ENCODE peak calls at places on chromosomes 13 and 19, in seven cellular contexts. C is fibroblast of pulmonary artery, M is body of pancreas, Y is AG10803, E is lower leg skin, R is cardiac muscle cell, W is DND-41. L is an unnamed sample.

GRCh38 chr19:42024622-42025111 is 30.6 kb upstream of the ATP1A3 start:
- DNase-seq in C (peak), M (peak), Y (peak), E (peak), R (peak), W (no peak), L (no peak)

GRCh38 chr19:4403005-4403761 is 743 bp downstream of the CHAF1A start:
- DNase-seq in C (no peak), M (no peak), Y (no peak), E (peak), R (no peak), W (peak), L (no peak)

GRCh38 chr19:18488403-18488723 is 33.5 kb downstream of the ELL start:
- DNase-seq in C (no peak), M (no peak), Y (peak), E (no peak), R (no peak), W (no peak), L (no peak)

GRCh38 chr13:98972627-98973026 is 5.2 kb downstream of the DOCK9 start:
- DNase-seq in C (peak), M (no peak), Y (peak), E (no peak), R (peak), W (no peak), L (no peak)

GRCh38 chr13:38350114-38350617 is 515 bp downstream of the UFM1 start:
- DNase-seq in C (peak), M (peak), Y (peak), E (peak), R (peak), W (peak), L (peak)

GRCh38 chr13:28531195-28531955 is 36.4 kb upstream of the FLT1 start:
- DNase-seq in C (peak), M (peak), Y (peak), E (no peak), R (peak), W (no peak), L (no peak)

GRCh38 chr13:75705395-75705794 is 69.3 kb downstream of the LMO7 start:
- DNase-seq in C (peak), M (no peak), Y (peak), E (no peak), R (peak), W (no peak), L (no peak)

GRCh38 chr13:72839831-72840426 is 58.0 kb downstream of the PIBF1 start:
- DNase-seq in C (peak), M (peak), Y (peak), E (no peak), R (peak), W (peak), L (peak)

GRCh38 chr19:17244618-17245534 is 843 bp downstream of the NR2F6 start:
- DNase-seq in C (no peak), M (peak), Y (no peak), E (no peak), R (no peak), W (no peak), L (no peak)

GRCh38 chr13:93226623-93227279 is at the start of gene GPC6:
- DNase-seq in C (peak), M (peak), Y (peak), E (no peak), R (peak), W (no peak), L (no peak)

GRCh38 chr19:53091413-53091812 is 11.8 kb downstream of the ZNF160 start:
- DNase-seq in C (no peak), M (no peak), Y (no peak), E (no peak), R (no peak), W (no peak), L (no peak)

GRCh38 chr19:53088091-53088490 is 15.1 kb downstream of the ZNF160 start:
- DNase-seq in C (no peak), M (no peak), Y (no peak), E (no peak), R (peak), W (no peak), L (no peak)

GRCh38 chr19:53082929-53083328 is 20.3 kb downstream of the ZNF160 start:
- DNase-seq in C (no peak), M (no peak), Y (no peak), E (no peak), R (no peak), W (no peak), L (no peak)

GRCh38 chr19:53086949-53087348 is 16.3 kb downstream of the ZNF160 start:
- DNase-seq in C (peak), M (peak), Y (peak), E (no peak), R (peak), W (no peak), L (no peak)

GRCh38 chr19:53085496-53085895 is 17.7 kb downstream of the ZNF160 start:
- DNase-seq in C (no peak), M (no peak), Y (no peak), E (no peak), R (no peak), W (no peak), L (no peak)
- H3K4me3 ChIP-seq in C (no peak), M (no peak), Y (no peak), E (no peak), R (no peak), W (no peak), L (no peak)

DNA sequence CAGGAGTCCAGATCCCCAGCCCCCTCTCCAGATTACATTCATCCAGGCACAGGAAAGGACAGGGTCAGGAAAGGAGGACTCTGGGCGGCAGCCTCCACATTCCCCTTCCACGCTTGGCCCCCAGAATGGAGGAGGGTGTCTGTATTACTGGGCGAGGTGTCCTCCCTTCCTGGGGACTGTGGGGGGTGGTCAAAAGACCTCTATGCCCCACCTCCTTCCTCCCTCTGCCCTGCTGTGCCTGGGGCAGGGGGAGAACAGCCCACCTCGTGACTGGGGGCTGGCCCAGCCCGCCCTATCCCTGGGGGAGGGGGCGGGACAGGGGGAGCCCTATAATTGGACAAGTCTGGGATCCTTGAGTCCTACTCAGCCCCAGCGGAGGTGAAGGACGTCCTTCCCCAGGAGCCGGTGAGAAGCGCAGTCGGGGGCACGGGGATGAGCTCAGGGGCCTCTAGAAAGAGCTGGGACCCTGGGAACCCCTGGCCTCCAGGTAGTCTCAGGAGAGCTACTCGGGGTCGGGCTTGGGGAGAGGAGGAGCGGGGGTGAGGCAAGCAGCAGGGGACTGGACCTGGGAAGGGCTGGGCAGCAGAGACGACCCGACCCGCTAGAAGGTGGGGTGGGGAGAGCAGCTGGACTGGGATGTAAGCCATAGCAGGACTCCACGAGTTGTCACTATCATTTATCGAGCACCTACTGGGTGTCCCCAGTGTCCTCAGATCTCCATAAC is at the start of gene APOE:
- DNase-seq in C (peak), M (peak), Y (no peak), E (no peak), R (peak), W (no peak), L (no peak)
- H3K4me3 ChIP-seq in C (peak), M (no peak), Y (no peak), E (peak), R (peak), W (no peak), L (no peak)

GRCh38 chr13:74444161-74444571 is 310.0 kb upstream of the KLF12 start:
- DNase-seq in C (no peak), M (no peak), Y (peak), E (no peak), R (no peak), W (no peak), L (no peak)
- H3K4me3 ChIP-seq in C (no peak), M (no peak), Y (no peak), E (no peak), R (no peak), W (no peak), L (no peak)

GRCh38 chr19:49654581-49654980 is 11.1 kb downstream of the IRF3 start:
- DNase-seq in C (no peak), M (no peak), Y (no peak), E (no peak), R (no peak), W (no peak), L (no peak)

GRCh38 chr19:49651871-49652722 is 10.1 kb downstream of the SCAF1 start:
- DNase-seq in C (no peak), M (no peak), Y (no peak), E (no peak), R (no peak), W (no peak), L (no peak)

GRCh38 chr19:49653466-49653806 is 11.4 kb downstream of the SCAF1 start:
- DNase-seq in C (no peak), M (no peak), Y (no peak), E (no peak), R (no peak), W (no peak), L (no peak)

GRCh38 chr19:49651029-49651825 is 9.2 kb downstream of the SCAF1 start:
- DNase-seq in C (no peak), M (no peak), Y (no peak), E (no peak), R (no peak), W (no peak), L (no peak)

GRCh38 chr19:49652723-49653465 is 10.9 kb downstream of the SCAF1 start:
- DNase-seq in C (no peak), M (no peak), Y (no peak), E (no peak), R (no peak), W (no peak), L (no peak)
- H3K4me3 ChIP-seq in C (no peak), M (no peak), Y (no peak), E (no peak), R (no peak), W (no peak), L (no peak)

GRCh38 chr13:111201304-111201940 is 86.3 kb downstream of the ARHGEF7 start:
- DNase-seq in C (no peak), M (no peak), Y (no peak), E (no peak), R (no peak), W (no peak), L (no peak)
- H3K4me3 ChIP-seq in C (no peak), M (no peak), Y (no peak), E (no peak), R (no peak), W (no peak), L (peak)

DNA sequence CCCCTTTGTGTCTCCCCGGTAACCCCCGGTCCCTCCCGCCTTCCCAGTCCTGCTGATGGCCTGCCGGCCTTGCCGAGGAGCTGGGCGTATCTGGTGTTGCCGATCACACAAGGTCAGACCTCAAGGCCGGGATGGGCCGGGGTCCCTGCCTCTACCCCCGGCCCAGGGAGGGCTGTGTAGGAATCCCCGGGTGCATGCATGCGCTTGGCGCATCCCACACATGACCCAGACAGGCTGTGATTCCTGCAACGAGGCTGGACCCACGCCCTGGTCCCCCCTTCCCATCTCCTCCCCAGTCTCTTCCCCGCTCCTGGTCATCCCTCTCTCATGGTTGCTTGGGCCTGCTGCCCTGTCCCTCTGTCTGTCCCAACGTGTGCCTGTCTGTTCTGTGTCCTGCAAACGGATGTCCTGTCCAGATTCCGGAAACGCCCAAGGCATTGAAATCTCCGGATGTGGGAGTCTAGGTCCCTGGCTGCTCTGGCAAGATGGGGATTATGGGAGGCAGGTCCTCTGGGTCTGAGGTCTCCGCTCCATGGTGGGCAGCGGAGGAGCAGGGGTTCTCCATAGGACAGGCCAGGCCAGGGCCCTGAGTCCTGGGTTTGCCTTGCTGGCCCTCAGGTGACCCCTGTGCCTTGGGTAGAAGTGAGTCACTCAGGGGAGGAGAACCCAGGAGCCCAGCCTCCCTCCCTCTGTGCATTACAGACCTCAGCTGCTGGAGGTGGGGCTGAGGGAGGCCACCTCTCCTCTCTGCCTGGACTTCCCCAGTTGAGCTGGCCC is 1.6 kb downstream of the PKN1 start:
- DNase-seq in C (peak), M (peak), Y (peak), E (peak), R (peak), W (no peak), L (no peak)
- H3K4me3 ChIP-seq in C (peak), M (no peak), Y (peak), E (no peak), R (no peak), W (peak), L (peak)

GRCh38 chr13:30143671-30144400 is 163.5 kb downstream of the KATNAL1 start:
- DNase-seq in C (peak), M (no peak), Y (peak), E (no peak), R (peak), W (no peak), L (no peak)

GRCh38 chr13:30141773-30142501 is 165.4 kb downstream of the KATNAL1 start:
- DNase-seq in C (no peak), M (no peak), Y (peak), E (no peak), R (no peak), W (no peak), L (no peak)

GRCh38 chr13:30140973-30141372 is 166.4 kb downstream of the KATNAL1 start:
- DNase-seq in C (no peak), M (no peak), Y (no peak), E (no peak), R (no peak), W (peak), L (no peak)

GRCh38 chr13:30145709-30146367 is 161.5 kb downstream of the KATNAL1 start:
- DNase-seq in C (no peak), M (no peak), Y (no peak), E (no peak), R (no peak), W (no peak), L (no peak)

DNA sequence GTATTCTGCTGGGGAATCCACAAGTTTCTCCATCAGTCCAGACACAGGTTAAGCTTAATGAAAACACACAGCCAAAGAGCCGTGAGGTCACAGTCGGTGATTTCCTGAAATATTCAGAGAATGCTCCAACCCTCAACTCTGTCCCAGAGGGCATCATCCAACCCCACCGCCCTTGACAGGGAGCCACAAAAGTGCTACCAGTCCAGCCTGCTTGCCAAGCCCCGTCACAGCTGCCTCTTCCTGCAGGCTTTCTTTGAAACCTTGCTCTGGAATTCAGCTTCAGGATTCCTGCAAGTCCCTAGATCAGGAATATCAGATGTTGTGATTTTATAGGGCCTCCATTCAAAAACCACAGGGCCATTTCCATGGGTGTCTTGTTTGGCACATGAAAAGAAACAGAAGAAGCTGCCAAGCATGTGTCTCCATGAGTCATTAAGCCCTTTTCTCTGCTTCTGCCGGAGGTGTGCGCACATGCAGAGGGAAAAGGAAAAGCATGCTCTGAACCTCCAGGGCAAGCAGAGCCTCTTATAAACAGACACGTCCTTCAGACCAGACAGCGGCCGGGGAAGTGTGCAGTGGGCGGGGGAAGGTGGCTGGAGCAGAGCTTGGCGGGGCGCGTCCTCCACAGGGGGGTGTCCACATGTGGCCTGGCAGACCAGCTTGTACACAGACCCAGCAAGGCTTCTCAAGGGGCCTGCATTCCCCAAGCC is 164.7 kb downstream of the KATNAL1 start:
- DNase-seq in C (peak), M (peak), Y (peak), E (peak), R (peak), W (no peak), L (no peak)
- H3K4me3 ChIP-seq in C (no peak), M (no peak), Y (peak), E (no peak), R (no peak), W (no peak), L (no peak)

GRCh38 chr19:48859711-48860572 is 8.5 kb downstream of the PLEKHA4 start:
- DNase-seq in C (no peak), M (peak), Y (no peak), E (no peak), R (no peak), W (no peak), L (no peak)
- H3K4me3 ChIP-seq in C (no peak), M (no peak), Y (no peak), E (no peak), R (no peak), W (no peak), L (peak)

L was measured in Jurkat, Clone E6-1.